ENCODE peak calls at places on chromosomes 11 and 22, in ten cellular contexts. X, N, J, H, W, A, Z, Y, O and E are unnamed samples.

GRCh38 chr11:73995731-73996130 is 13.1 kb upstream of the UCP2 start:
- DNase-seq in W (no peak), J (no peak), Z (no peak), N (no peak), A (no peak), Y (no peak), X (no peak), O (no peak), H (no peak), E (no peak)

GRCh38 chr11:93743316-93743715 is 1.8 kb downstream of the C11orf54 start:
- DNase-seq in O (no peak), A (no peak), J (no peak), Y (no peak), N (no peak), W (no peak), H (no peak), Z (no peak), X (no peak), E (no peak)

GRCh38 chr11:69218271-69218682 is 62.5 kb downstream of the SMIM38 start:
- DNase-seq in X (no peak), N (peak), H (peak), W (no peak), Y (no peak), J (no peak), Z (peak), A (no peak), O (no peak), E (no peak)

GRCh38 chr11:125330462-125331325 is 165.4 kb downstream of the FEZ1 start:
- DNase-seq in O (no peak), Z (peak), Y (no peak), A (no peak), X (no peak), J (no peak), H (no peak), W (no peak), N (no peak), E (no peak)

GRCh38 chr22:25067851-25068421 is 115.4 kb downstream of the KIAA1671 start:
- DNase-seq in A (no peak), W (peak), N (no peak), Y (peak), X (peak), H (peak), O (no peak), Z (no peak), J (no peak), E (peak)

GRCh38 chr11:108609681-108610080 is 16.1 kb upstream of the EXPH5 start:
- DNase-seq in X (no peak), J (no peak), A (no peak), Y (no peak), N (no peak), O (no peak), H (no peak), Z (peak), W (no peak), E (no peak)

GRCh38 chr11:117809236-117810055 is 12.4 kb upstream of the DSCAML1 start:
- DNase-seq in H (peak), X (no peak), J (peak), O (peak), Y (peak), Z (peak), W (peak), A (peak), N (peak), E (peak)

GRCh38 chr11:86769219-86769618 is 31.1 kb upstream of the PRSS23 start:
- DNase-seq in Z (no peak), N (no peak), A (no peak), J (no peak), O (no peak), W (no peak), X (no peak), H (no peak), Y (no peak), E (no peak)

GRCh38 chr22:46586123-46586519 is 34.1 kb upstream of the GRAMD4 start:
- DNase-seq in X (no peak), O (no peak), A (no peak), Y (no peak), J (no peak), W (no peak), N (peak), H (no peak), Z (no peak), E (no peak)

GRCh38 chr22:41902932-41903421 is 11.9 kb downstream of the SHISA8 start:
- DNase-seq in Y (no peak), J (no peak), O (no peak), N (no peak), H (no peak), A (no peak), Z (no peak), X (no peak), W (no peak), E (no peak)

GRCh38 chr11:93652161-93652597 is 9.3 kb upstream of the CEP295 start:
- DNase-seq in H (no peak), Z (no peak), N (no peak), Y (no peak), O (peak), A (peak), W (no peak), J (no peak), X (no peak), E (peak)

GRCh38 chr11:118265954-118266353 is 1.9 kb upstream of the MPZL2 start:
- DNase-seq in A (peak), J (no peak), H (peak), N (no peak), W (no peak), O (no peak), Y (no peak), Z (no peak), X (no peak), E (no peak)

GRCh38 chr11:121672630-121673487 is 220.1 kb upstream of the SORL1-AS1 start:
- DNase-seq in A (no peak), O (no peak), J (no peak), H (peak), Z (no peak), X (no peak), W (no peak), N (no peak), Y (no peak), E (no peak)

GRCh38 chr11:103529217-103529684 is 420.0 kb downstream of the DYNC2H1 start:
- DNase-seq in Z (peak), A (no peak), J (no peak), Y (no peak), N (no peak), O (no peak), H (no peak), W (no peak), X (no peak), E (no peak)

GRCh38 chr22:44291265-44292006 is 21.3 kb downstream of the SHISAL1 start:
- DNase-seq in Y (no peak), O (no peak), X (no peak), N (no peak), W (no peak), A (no peak), H (no peak), J (no peak), Z (no peak), E (no peak)

GRCh38 chr22:35569916-35570315 is 29.3 kb downstream of the RASD2 start:
- DNase-seq in Z (no peak), A (no peak), N (no peak), Y (no peak), O (no peak), X (no peak), J (no peak), W (no peak), H (no peak), E (no peak)

GRCh38 chr11:58801974-58802545 is 42.4 kb downstream of the GLYATL2 start:
- DNase-seq in W (no peak), A (no peak), N (no peak), O (no peak), X (no peak), Y (no peak), H (no peak), J (no peak), Z (no peak), E (no peak)

GRCh38 chr11:79201637-79202347 is 239.0 kb downstream of the TENM4 start:
- DNase-seq in Y (no peak), A (no peak), N (no peak), Z (peak), X (no peak), H (no peak), W (no peak), O (no peak), J (no peak), E (no peak)

GRCh38 chr22:46829140-46829891 is 66.9 kb downstream of the TBC1D22A start:
- DNase-seq in X (no peak), O (no peak), Y (no peak), Z (peak), H (peak), W (no peak), A (peak), N (no peak), J (no peak), E (no peak)

GRCh38 chr11:9313648-9314290 is 624 bp downstream of the TMEM41B start:
- DNase-seq in H (no peak), Z (no peak), O (no peak), J (peak), A (peak), W (no peak), X (no peak), Y (no peak), N (no peak), E (peak)

GRCh38 chr11:44269369-44270351 is 40.3 kb downstream of the ALX4 start:
- DNase-seq in H (no peak), Z (no peak), N (no peak), A (no peak), X (no peak), W (no peak), Y (no peak), J (no peak), O (no peak), E (no peak)

GRCh38 chr11:110968348-110969062 is 256.3 kb upstream of the ARHGAP20 start:
- DNase-seq in O (no peak), W (no peak), Y (no peak), J (no peak), N (no peak), X (no peak), A (no peak), H (no peak), Z (no peak), E (no peak)

GRCh38 chr11:34318111-34319037 is 39.4 kb downstream of the ABTB2 start:
- DNase-seq in J (no peak), H (no peak), Z (no peak), Y (no peak), A (peak), W (no peak), X (no peak), N (no peak), O (no peak), E (no peak)